ENCODE peak calls at places on chromosome 3, in six cellular contexts. L, B, O, I, W and Z are unnamed samples.

GRCh38 chr3:169644750-169645149 is 18.8 kb downstream of the MECOM start:
- ATAC-seq in O (no peak), B (no peak), L (no peak), I (no peak), W (no peak), Z (no peak)

GRCh38 chr3:69872783-69873378 is 126.7 kb upstream of the SAMMSON start:
- ATAC-seq in O (no peak), I (no peak), L (no peak), W (no peak), B (no peak), Z (no peak)

GRCh38 chr3:72232777-72233176 is 447.8 kb upstream of the PROK2 start:
- ATAC-seq in B (no peak), O (no peak), W (no peak), I (peak; percentile 47), L (no peak), Z (no peak)

GRCh38 chr3:49454457-49454856 is 15.6 kb upstream of the DAG1 start:
- ATAC-seq in W (peak; percentile 73), I (peak; percentile 98), B (peak; percentile 41), L (peak; percentile 89), O (peak; percentile 91), Z (no peak)

GRCh38 chr3:149019581-149019980 is 28.2 kb downstream of the GYG1 start:
- ATAC-seq in B (peak; percentile 16), I (no peak), O (no peak), W (no peak), L (no peak), Z (no peak)

GRCh38 chr3:164179110-164179774 is 899.1 kb downstream of the SI start:
- ATAC-seq in O (no peak), B (no peak), W (no peak), L (no peak), I (no peak), Z (no peak)

GRCh38 chr3:40624189-40624754 is 99.5 kb downstream of the ZNF621 start:
- ATAC-seq in B (no peak), L (no peak), I (no peak), O (no peak), W (no peak), Z (no peak)

GRCh38 chr3:108298056-108298455 is 1.7 kb downstream of the HHLA2 start:
- ATAC-seq in O (no peak), L (no peak), I (no peak), B (no peak), W (no peak), Z (no peak)

GRCh38 chr3:10817506-10817905 is 1.5 kb downstream of the SLC6A11 start:
- ATAC-seq in O (peak; percentile 54), I (no peak), B (no peak), L (peak; percentile 41), W (no peak), Z (no peak)

GRCh38 chr3:46393554-46394434 is 13.1 kb downstream of the CCR5AS start:
- ATAC-seq in L (no peak), W (peak; percentile 42), O (no peak), I (peak; percentile 85), B (peak; percentile 82), Z (no peak)

GRCh38 chr3:105022813-105023212 is 343.9 kb upstream of the ALCAM start:
- ATAC-seq in W (no peak), I (no peak), L (no peak), O (no peak), B (no peak), Z (no peak)

GRCh38 chr3:12158387-12159226 is at the start of gene TIMP4:
- ATAC-seq in B (peak; percentile 20), O (peak; percentile 93), I (peak; percentile 63), L (peak; percentile 86), W (no peak), Z (peak; percentile 69)

DNA sequence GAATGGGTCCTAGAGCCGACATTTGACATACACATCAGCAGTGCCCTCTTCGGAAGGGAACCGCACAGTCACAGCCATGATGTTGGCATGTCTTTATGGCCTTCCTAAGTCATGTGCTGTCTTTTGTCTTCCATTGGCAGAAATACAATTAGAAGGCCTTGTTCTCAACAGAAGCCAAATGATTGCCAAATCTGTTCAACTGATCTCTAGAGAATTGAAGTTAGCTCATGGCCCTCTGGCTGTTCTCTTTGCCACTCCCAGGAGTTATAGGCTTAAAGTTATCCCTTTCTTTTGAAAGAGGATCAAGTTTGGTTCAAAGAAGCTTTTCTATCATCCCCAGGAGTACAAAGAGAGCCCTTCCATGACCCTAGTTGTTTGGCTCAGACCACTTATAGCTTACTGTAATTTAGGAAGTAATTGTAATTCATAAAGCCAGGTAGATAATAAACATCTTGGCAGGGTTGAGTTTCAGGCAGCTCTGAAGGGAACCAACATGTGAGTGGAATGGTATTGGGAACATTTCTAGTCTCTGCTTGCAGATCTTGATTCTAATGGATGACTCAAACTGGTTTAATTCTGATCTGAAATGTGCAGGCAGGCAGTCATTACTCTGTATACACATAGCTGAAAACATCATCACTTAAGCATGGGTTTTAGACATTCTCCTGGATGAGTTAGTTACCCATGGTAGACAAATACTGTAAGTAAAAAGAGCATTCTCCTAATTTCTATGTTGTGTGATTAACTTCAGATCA is 317.2 kb upstream of the TPRG1 start:
- ATAC-seq in W (no peak), L (no peak), I (no peak), B (no peak), O (no peak), Z (peak; percentile 82)
- H3K27ac ChIP-seq in W (no peak overlapping the region), L (no peak overlapping the region), I (no peak overlapping the region), B (no peak overlapping the region), O (no peak overlapping the region), Z (peak overlapping the region; percentile 56)

GRCh38 chr3:9422712-9423424 is 25.5 kb downstream of the SETD5 start:
- ATAC-seq in I (peak; percentile 92), B (peak; percentile 96), L (peak; percentile 94), W (peak; percentile 68), O (peak; percentile 99), Z (peak; percentile 97)
- TF ChIP-seq EP300 in I (peak; percentile 87), B (peak; percentile 78), L (no peak), W (no peak), O (peak; percentile 32), Z (no peak)

GRCh38 chr3:4833471-4833870 is 145.8 kb upstream of the BHLHE40 start:
- ATAC-seq in W (no peak), B (no peak), O (no peak), L (no peak), I (no peak), Z (no peak)
- H3K4me1 ChIP-seq in W (peaks cover 41% of the 10 kb centered on the region), B (peaks cover 28% of the 10 kb centered on the region), O (no peaks in the 10 kb centered on the region), L (peaks cover 36% of the 10 kb centered on the region), I (peaks cover 9% of the 10 kb centered on the region), Z (peaks cover 9% of the 10 kb centered on the region)

GRCh38 chr3:141940204-141940776 is 63.8 kb downstream of the ATP1B3 start:
- ATAC-seq in I (no peak), W (no peak), L (peak; percentile 74), B (peak; percentile 31), O (no peak), Z (peak; percentile 40)
- H3K27ac ChIP-seq in I (no peak overlapping the region), W (no peak overlapping the region), L (peak overlapping the region; percentile 27), B (no peak overlapping the region), O (no peak overlapping the region), Z (peak overlapping the region; percentile 37)

GRCh38 chr3:9765865-9766264 is 3.9 kb downstream of the CAMK1 start:
- ATAC-seq in I (peak; percentile 73), L (peak; percentile 7), B (no peak), W (no peak), O (no peak), Z (no peak)

GRCh38 chr3:9762871-9763270 is 6.9 kb downstream of the CAMK1 start:
- ATAC-seq in B (no peak), I (no peak), W (no peak), O (no peak), L (no peak), Z (no peak)

GRCh38 chr3:9760779-9761505 is 8.8 kb downstream of the CAMK1 start:
- ATAC-seq in L (no peak), I (no peak), O (no peak), W (no peak), B (no peak), Z (no peak)

GRCh38 chr3:9757427-9757826 is 7.7 kb downstream of the OGG1 start:
- ATAC-seq in B (no peak), I (no peak), L (no peak), O (no peak), W (no peak), Z (no peak)

GRCh38 chr3:9761919-9762318 is 7.8 kb downstream of the CAMK1 start:
- ATAC-seq in W (no peak), L (no peak), O (no peak), B (no peak), I (no peak), Z (no peak)
- TF ChIP-seq EP300 in W (no peak), L (no peak), O (no peak), B (no peak), I (no peak), Z (no peak)

DNA sequence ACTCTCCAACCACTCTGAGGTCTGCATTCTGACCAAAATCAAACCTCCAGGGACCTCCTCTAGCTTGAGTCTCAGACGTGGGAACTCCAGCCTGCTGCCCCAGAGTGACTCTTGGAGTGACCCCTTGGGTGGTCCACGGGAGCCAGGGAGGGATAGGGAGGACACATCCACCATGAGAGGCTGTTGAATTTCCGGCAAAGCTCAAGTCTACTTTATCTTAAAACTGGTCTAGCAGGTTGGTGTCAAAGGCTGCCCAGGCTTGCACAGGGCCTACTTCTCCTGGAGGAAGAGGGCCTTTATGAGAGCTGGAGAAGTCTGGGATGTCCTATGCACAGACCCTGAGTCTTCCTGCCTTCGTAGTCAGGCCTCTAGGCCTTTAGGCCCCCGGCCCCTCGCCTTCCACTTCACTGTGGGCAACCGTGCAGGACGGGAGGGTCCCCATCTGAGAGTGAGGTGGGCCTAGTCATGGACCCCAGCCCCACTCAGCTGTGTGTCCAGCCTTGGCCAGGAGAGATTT is 8.8 kb downstream of the CISH start:
- ATAC-seq in O (no peak), B (no peak), W (no peak), I (no peak), L (no peak), Z (no peak)
- H3K4me1 ChIP-seq in O (peaks cover 79% of the 10 kb centered on the region), B (peaks cover 88% of the 10 kb centered on the region), W (peaks cover 21% of the 10 kb centered on the region), I (peaks cover 68% of the 10 kb centered on the region), L (peaks cover 48% of the 10 kb centered on the region), Z (peaks cover 88% of the 10 kb centered on the region)

GRCh38 chr3:39491014-39491413 is 23.5 kb downstream of the MOBP start:
- ATAC-seq in I (no peak), L (no peak), W (no peak), O (no peak), B (no peak), Z (no peak)

GRCh38 chr3:39479701-39480414 is 12.4 kb downstream of the MOBP start:
- ATAC-seq in O (no peak), W (no peak), L (no peak), I (no peak), B (no peak), Z (no peak)

DNA sequence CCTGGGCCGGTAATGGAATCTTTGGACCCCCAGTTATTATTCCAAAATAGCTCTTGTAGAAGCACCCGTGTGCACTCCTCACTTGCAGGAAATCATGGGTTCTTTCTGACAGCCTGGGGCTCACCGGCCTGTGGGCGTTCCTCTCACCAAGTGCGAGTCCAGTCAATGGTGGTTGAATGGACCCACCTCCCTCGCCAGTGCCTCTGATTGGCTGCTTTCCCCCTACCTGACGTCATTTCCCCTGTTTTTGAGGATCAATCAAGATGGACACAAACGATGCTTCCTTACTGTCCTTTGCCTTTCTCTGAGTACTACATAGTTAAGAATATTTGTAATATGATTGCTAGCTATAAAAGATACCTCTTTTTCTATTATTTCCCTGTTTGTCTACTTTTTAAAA is 18.1 kb downstream of the MOBP start:
- ATAC-seq in B (no peak), W (no peak), I (peak; percentile 82), O (no peak), L (no peak), Z (no peak)
- H3K27ac ChIP-seq in B (no peak overlapping the region), W (no peak overlapping the region), I (no peak overlapping the region), O (no peak overlapping the region), L (no peak overlapping the region), Z (no peak overlapping the region)